ENCODE peak calls at places on chromosomes 2 and 18, in eight cellular contexts. B, U, Q, G, S, L, P and C are unnamed samples.

GRCh38 chr2:223969856-223970255 is 12.6 kb downstream of the MRPL44 start:
- DNase-seq in L (no peak), B (no peak), U (no peak), S (no peak), P (no peak), Q (no peak), G (no peak), C (no peak)

GRCh38 chr2:36655456-36655855 is 41.1 kb upstream of the VIT start:
- DNase-seq in Q (no peak), S (no peak), G (no peak), B (no peak), L (no peak), P (no peak), U (no peak), C (no peak)

GRCh38 chr2:170222298-170222697 is 44.4 kb downstream of the MYO3B start:
- DNase-seq in L (no peak), S (no peak), B (no peak), G (no peak), U (no peak), P (peak; percentile 10), Q (no peak), C (peak; percentile 14)

GRCh38 chr2:27078267-27079194 is at the start of gene EMILIN1:
- DNase-seq in P (peak; percentile 92), Q (no peak), B (no peak), U (no peak), L (no peak), S (no peak), G (no peak), C (peak; percentile 84)

GRCh38 chr2:43010428-43011141 is 215.8 kb downstream of the ZFP36L2 start:
- DNase-seq in B (peak; percentile 13), U (no peak), L (no peak), S (no peak), Q (no peak), P (no peak), G (no peak), C (no peak)

GRCh38 chr18:10397004-10397403 is 57.4 kb upstream of the APCDD1 start:
- DNase-seq in S (no peak), B (no peak), U (no peak), L (no peak), P (no peak), Q (no peak), G (no peak), C (no peak)

GRCh38 chr18:3269241-3269640 is 7.3 kb downstream of the MYL12B start:
- DNase-seq in S (no peak), U (no peak), B (no peak), P (no peak), G (no peak), L (no peak), Q (no peak), C (no peak)

GRCh38 chr2:225911019-225911418 is 511.5 kb downstream of the NYAP2 start:
- DNase-seq in G (no peak), U (no peak), Q (no peak), B (no peak), S (no peak), L (no peak), P (no peak), C (no peak)

GRCh38 chr2:172038604-172039003 is 38.9 kb downstream of the METAP1D start:
- DNase-seq in S (no peak), Q (no peak), G (peak; percentile 9), U (no peak), P (no peak), L (no peak), B (no peak), C (no peak)

GRCh38 chr2:149040451-149040850 is 2.0 kb downstream of the LYPD6B start:
- DNase-seq in L (peak; percentile 24), P (no peak), B (no peak), U (no peak), Q (no peak), S (peak; percentile 7), G (peak; percentile 54), C (peak; percentile 43)

GRCh38 chr2:58221909-58222308 is 19.2 kb downstream of the FANCL start:
- DNase-seq in Q (no peak), L (no peak), P (no peak), G (no peak), B (no peak), U (no peak), S (no peak), C (no peak)

GRCh38 chr2:185979546-185980071 is 241.0 kb downstream of the FSIP2 start:
- DNase-seq in G (no peak), L (peak; percentile 5), P (no peak), B (no peak), S (no peak), Q (no peak), U (no peak), C (no peak)

GRCh38 chr2:50726186-50726585 is 305.7 kb downstream of the NRXN1 start:
- DNase-seq in L (no peak), B (no peak), P (no peak), S (no peak), G (no peak), Q (no peak), U (no peak), C (no peak)

GRCh38 chr2:128026422-128027277 is 1.2 kb downstream of the SAP130 start:
- DNase-seq in Q (no peak), L (no peak), P (no peak), G (no peak), S (no peak), B (no peak), U (no peak), C (peak; percentile 8)

GRCh38 chr2:176891857-176892256 is 320.7 kb upstream of the HNRNPA3 start:
- DNase-seq in Q (no peak), S (no peak), L (no peak), P (no peak), B (no peak), G (no peak), U (no peak), C (no peak)

GRCh38 chr2:236551843-236552542 is 17.6 kb upstream of the ACKR3 start:
- DNase-seq in B (no peak), L (no peak), S (no peak), P (no peak), U (no peak), Q (no peak), G (no peak), C (no peak)

GRCh38 chr2:226915846-226916360 is 80.0 kb downstream of the RHBDD1 start:
- DNase-seq in G (no peak), Q (no peak), B (no peak), S (no peak), L (no peak), U (no peak), P (peak; percentile 67), C (no peak)

DNA sequence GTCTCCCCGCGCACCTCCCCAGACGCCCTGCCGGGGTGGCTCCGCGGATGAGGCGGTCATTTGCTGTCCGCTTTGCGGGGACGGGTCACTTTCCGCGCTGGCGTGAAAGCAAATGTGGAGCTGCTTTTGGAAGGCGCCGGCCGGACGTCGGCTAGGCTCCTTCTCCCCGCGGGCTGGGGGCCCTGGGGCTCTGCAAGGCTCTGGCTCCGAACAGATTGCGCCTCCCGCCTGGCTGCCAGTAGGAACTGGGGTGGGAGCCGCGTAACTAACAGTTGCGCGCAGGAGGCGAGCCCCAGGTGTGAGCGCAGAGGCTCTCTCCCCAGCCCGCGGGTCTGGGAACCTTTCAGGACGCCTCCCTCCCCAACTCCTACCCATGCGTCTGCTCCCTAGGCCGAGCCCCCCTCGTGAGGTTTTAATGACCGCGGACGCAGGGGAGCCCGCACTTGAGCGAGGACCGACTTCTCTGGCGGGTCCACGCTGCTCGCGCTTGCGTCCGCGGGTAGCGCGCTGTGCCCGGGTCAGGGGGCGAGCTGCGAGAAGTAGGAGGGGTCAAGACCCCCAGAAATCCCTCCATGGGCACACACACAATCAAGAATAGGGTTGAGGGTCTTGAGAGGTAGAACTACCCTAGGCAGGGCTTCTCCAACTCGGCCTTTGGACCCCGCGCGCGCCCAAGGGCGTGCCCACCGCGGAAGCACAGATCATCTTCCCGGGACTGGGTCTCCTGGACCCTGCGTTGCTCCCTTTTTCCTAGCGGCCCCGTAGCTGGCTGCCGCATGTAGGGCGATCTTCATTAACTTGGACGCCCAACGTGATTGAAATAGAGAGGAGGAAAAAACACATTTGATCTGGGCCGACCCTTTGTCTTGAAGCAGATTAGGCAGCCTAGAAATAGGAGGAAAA is 146.8 kb downstream of the MEIS1 start:
- DNase-seq in L (no peak), P (no peak), S (no peak), G (no peak), B (peak; percentile 64), Q (no peak), U (no peak), C (peak; percentile 28)
- H3K27ac ChIP-seq in L (no peak overlapping the region), P (peak overlapping the region; percentile 90), S (no peak overlapping the region), G (no peak overlapping the region), B (peak overlapping the region; percentile 93), Q (no peak overlapping the region), U (peak overlapping the region; percentile 78), C (peak overlapping the region; percentile 89)

DNA sequence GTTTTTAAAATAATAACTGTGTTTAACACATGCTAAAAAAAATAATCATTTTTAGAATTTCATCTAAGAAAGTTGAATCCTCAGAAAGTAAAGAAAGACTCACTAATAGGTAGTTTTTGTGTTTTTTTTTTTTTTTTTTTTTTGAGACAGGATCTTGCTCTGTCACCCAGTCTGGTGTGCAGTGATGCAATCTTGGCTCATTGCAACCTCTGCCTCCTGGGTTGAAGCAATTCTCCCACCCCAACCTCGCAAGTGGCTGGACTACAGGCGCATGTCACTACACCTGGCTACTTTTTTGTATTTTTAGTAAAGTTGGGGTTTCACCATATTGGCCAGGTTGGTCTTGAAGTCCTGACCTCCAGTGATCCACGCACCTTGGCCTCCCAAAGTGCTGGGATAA is 7.1 kb downstream of the CKAP2L start:
- DNase-seq in L (no peak), U (no peak), B (no peak), G (no peak), Q (no peak), P (no peak), S (no peak), C (no peak)
- H3K27ac ChIP-seq in L (no peak overlapping the region), U (no peak overlapping the region), B (no peak overlapping the region), G (no peak overlapping the region), Q (no peak overlapping the region), P (no peak overlapping the region), S (no peak overlapping the region), C (peak overlapping the region; percentile 4)

GRCh38 chr2:189901664-189902063 is 117.4 kb downstream of the PMS1 start:
- DNase-seq in L (no peak), G (no peak), S (no peak), P (no peak), Q (no peak), B (no peak), U (no peak), C (no peak)

GRCh38 chr2:189899101-189899500 is 114.9 kb downstream of the PMS1 start:
- DNase-seq in Q (no peak), B (no peak), G (no peak), U (no peak), P (no peak), L (no peak), S (no peak), C (no peak)

DNA sequence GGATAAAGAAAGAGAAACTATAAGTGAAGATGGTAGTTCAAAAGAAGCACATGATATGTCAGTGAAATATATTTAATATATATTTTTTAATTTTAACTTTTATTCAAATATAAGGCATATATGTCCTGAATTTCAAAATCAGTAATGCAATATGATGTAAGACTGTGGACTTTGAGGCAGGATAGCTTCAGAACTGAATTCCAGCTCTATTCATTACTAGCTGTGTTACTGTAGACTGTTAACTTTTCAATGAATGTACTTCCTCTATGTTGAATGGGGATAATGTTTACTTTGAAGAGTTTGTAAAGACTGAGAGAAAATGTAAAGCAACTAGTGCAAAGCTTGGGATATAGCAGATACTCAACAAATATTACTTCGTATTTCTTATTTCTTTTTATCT is 112.6 kb downstream of the PMS1 start:
- DNase-seq in L (peak; percentile 52), P (no peak), G (no peak), Q (no peak), U (no peak), S (no peak), B (no peak), C (no peak)
- H3K27ac ChIP-seq in L (no peak overlapping the region), P (no peak overlapping the region), G (no peak overlapping the region), Q (no peak overlapping the region), U (no peak overlapping the region), S (no peak overlapping the region), B (no peak overlapping the region), C (no peak overlapping the region)

GRCh38 chr2:118738106-118738505 is 109.3 kb downstream of the EN1 start:
- DNase-seq in S (no peak), P (no peak), L (no peak), B (no peak), G (no peak), Q (no peak), U (no peak), C (no peak)
- H3K27ac ChIP-seq in S (no peak overlapping the region), P (no peak overlapping the region), L (no peak overlapping the region), B (no peak overlapping the region), G (peak overlapping the region; percentile 14), Q (no peak overlapping the region), U (no peak overlapping the region), C (no peak overlapping the region)